ENCODE peak calls at places on chromosomes 16 and 17, in four cellular contexts. M is H1, Z is K562, B is GM12878. J is an unnamed sample.

GRCh38 chr16:87821346-87822001 is 47.8 kb downstream of the SLC7A5 start:
- DNase-seq in M (no peak), Z (no peak), B (no peak), J (no peak)

GRCh38 chr16:19286827-19287226 is 1.3 kb downstream of the CLEC19A start:
- DNase-seq in M (no peak), Z (no peak), B (no peak), J (no peak)

GRCh38 chr17:77327566-77328463 is 187.0 kb downstream of the SEC14L1 start:
- DNase-seq in M (no peak), Z (no peak), B (no peak), J (no peak)

GRCh38 chr17:17582372-17582771 is 9.1 kb downstream of the PEMT start:
- DNase-seq in M (no peak), Z (no peak), B (no peak), J (peak)

GRCh38 chr16:67445126-67445426 is 14.2 kb downstream of the HSD11B2 start:
- DNase-seq in M (no peak), Z (no peak), B (no peak), J (no peak)

GRCh38 chr16:31064882-31065461 is 9.1 kb downstream of the ZNF668 start:
- DNase-seq in M (no peak), Z (no peak), B (no peak), J (no peak)

GRCh38 chr16:17395849-17396480 is 74.8 kb downstream of the XYLT1 start:
- DNase-seq in M (no peak), Z (no peak), B (no peak), J (no peak)

GRCh38 chr17:21394265-21394664 is 18.1 kb downstream of the KCNJ12 start:
- DNase-seq in M (no peak), Z (no peak), B (no peak), J (no peak)

GRCh38 chr17:3529817-3530741 is 27.5 kb downstream of the TRPV3 start:
- DNase-seq in M (no peak), Z (no peak), B (no peak), J (peak)

GRCh38 chr17:45123930-45124796 is 8.2 kb downstream of the PLCD3 start:
- DNase-seq in M (no peak), Z (peak), B (no peak), J (peak)

GRCh38 chr17:75933836-75934235 is 7.0 kb downstream of the FBF1 start:
- DNase-seq in M (no peak), Z (no peak), B (no peak), J (no peak)

DNA sequence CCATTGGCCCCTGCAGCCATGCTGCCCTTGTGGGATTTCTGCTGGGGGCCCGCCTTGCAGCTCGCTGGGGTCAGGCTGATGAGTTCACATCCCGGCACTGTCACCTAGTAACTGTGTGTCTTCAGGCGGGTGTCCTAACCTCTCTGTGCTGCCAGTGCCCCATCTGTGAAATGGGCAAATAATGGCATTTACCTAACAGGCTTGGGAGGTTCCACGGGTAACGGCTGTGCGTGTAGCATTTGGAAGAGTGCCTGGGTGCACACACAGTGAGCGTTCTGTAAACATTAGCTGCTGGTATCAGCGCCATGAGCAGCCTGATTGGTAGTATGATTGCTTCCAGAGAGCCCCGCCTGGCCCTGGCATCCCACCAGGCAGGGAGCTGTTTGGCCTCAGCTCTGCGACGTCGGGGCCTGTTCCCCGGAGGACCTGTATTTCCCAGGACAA is 167.3 kb upstream of the GSE1 start:
- DNase-seq in M (no peak), Z (no peak), B (no peak), J (no peak)
- TF ChIP-seq USF2 in M (no peak), Z (no peak), B (no peak), J (no peak)

DNA sequence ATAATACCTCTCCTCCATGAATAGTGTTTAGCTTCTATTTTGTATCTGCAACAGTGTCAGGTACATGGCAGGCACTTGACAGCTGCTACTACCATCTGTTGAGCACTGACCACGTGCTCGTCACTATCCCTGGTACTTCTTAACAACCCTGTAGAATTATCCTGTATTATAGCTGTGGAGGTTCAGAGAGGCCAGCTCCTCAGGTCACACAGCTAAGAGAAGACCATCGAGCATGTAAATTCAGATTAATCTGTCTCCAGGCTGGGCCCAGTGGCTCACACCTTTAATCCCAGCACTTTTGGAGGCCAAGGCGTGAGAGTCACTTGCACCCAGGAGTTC is 26.3 kb downstream of the WSB1 start:
- DNase-seq in M (no peak), Z (no peak), B (no peak), J (no peak)
- TF ChIP-seq YY1 in M (no peak), Z (no peak), B (no peak), J (no peak)

GRCh38 chr16:445566-445965 is 20.1 kb downstream of the RAB11FIP3 start:
- DNase-seq in M (no peak), Z (no peak), B (no peak), J (no peak)
- TF ChIP-seq POLR2A in M (no peak), Z (no peak), B (no peak), J (no peak)

GRCh38 chr17:49442051-49442450 is 27.4 kb upstream of the PHB1 start:
- DNase-seq in M (no peak), Z (no peak), B (no peak), J (no peak)

GRCh38 chr17:49440581-49440980 is 25.9 kb upstream of the PHB1 start:
- DNase-seq in M (no peak), Z (no peak), B (no peak), J (no peak)

GRCh38 chr17:49445561-49445960 is 30.9 kb upstream of the PHB1 start:
- DNase-seq in M (no peak), Z (no peak), B (no peak), J (no peak)

GRCh38 chr17:49444384-49444783 is 29.7 kb upstream of the PHB1 start:
- DNase-seq in M (no peak), Z (no peak), B (no peak), J (no peak)

GRCh38 chr17:49443862-49444261 is 29.2 kb upstream of the PHB1 start:
- DNase-seq in M (no peak), Z (no peak), B (no peak), J (peak)
- TF ChIP-seq USF2 in M (no peak), Z (no peak), B (no peak), J (no peak)

DNA sequence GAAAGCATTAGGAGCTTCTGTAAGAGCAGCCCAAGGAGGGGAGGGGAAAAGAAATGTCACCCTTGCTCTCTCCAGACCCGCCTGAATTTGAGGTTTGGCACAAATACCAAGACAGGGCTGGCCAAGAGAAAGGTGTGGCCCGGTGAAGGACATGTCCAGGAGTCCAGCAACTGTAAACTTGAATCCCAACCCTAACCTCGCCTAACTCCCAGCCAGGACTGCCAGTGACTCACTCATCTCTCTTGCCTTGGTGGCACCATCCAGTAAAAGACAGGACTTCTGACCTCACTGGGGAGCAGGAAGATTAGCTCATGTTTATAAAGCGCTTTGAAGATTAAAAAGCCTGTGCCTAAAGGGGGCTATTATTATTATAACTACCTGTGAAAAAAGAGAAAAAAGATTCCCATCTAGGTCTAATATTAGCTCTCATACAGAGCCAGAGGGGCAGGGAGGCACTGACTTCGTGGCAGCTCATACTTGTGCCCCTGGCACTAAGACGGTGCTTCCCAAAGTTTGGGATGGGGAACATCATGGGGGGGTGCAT is 335.3 kb downstream of the SOX9 start:
- DNase-seq in M (no peak), Z (no peak), B (no peak), J (peak)
- TF ChIP-seq YY1 in M (no peak), Z (no peak), B (no peak), J (no peak)

J was measured in HepG2.